ENCODE peak calls at places on chromosomes 12 and 14, in four cellular contexts. S is choroid plexus epithelial cell, V is sigmoid colon, Z is GM10248. K is an unnamed sample.

GRCh38 chr12:130651188-130651587 is 64.9 kb downstream of the RIMBP2 start:
- DNase-seq in S (no peak), V (peak), Z (no peak), K (no peak)

GRCh38 chr14:98182385-98183055 is 1089.5 kb downstream of the BCL11B start:
- DNase-seq in S (no peak), V (no peak), Z (no peak), K (no peak)

GRCh38 chr14:81435578-81436295 is 35.6 kb upstream of the STON2 start:
- DNase-seq in S (peak), V (peak), Z (peak), K (no peak)

GRCh38 chr12:6201199-6201608 is 1.0 kb downstream of the CD9 start:
- DNase-seq in S (no peak), V (peak), Z (no peak), K (no peak)

GRCh38 chr14:65179918-65180724 is 77.8 kb upstream of the MAX start:
- DNase-seq in S (peak), V (peak), Z (peak), K (peak)

GRCh38 chr12:123388218-123388947 is 4.5 kb downstream of the KMT5A start:
- DNase-seq in S (peak), V (peak), Z (peak), K (peak)

GRCh38 chr12:57765698-57766463 is 997 bp downstream of the CYP27B1 start:
- DNase-seq in S (no peak), V (no peak), Z (no peak), K (no peak)

GRCh38 chr12:96241484-96242256 is 47.5 kb downstream of the ELK3 start:
- DNase-seq in S (peak), V (peak), Z (no peak), K (no peak)

GRCh38 chr12:31031951-31032335 is 41.7 kb upstream of the DDX11 start:
- DNase-seq in S (no peak), V (no peak), Z (no peak), K (no peak)

GRCh38 chr12:117089463-117089862 is 9.8 kb downstream of the TESC start:
- DNase-seq in S (no peak), V (no peak), Z (no peak), K (no peak)

DNA sequence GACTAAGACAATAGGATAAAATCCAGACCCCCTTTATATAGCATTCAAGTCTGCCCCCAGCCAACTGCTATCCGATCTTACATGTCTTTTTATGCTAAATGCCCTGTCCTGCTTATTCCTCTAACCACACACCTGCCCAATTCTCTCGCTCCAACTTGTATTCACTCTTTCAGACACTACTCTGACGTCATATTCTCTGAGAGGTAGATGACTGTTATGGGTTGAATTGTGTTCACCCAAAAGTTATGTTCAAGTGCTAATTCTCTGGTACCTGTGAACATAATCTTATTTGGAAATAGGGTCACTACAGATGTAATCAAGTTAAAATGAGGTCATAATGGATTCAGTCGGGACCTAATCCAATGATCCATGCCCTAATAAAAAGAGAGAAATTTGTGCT is 84.0 kb upstream of the PTPRR start:
- DNase-seq in S (no peak), V (no peak), Z (no peak), K (no peak)
- TF ChIP-seq CTCF in S (no peak), V (no peak), Z (no peak), K (no peak)

DNA sequence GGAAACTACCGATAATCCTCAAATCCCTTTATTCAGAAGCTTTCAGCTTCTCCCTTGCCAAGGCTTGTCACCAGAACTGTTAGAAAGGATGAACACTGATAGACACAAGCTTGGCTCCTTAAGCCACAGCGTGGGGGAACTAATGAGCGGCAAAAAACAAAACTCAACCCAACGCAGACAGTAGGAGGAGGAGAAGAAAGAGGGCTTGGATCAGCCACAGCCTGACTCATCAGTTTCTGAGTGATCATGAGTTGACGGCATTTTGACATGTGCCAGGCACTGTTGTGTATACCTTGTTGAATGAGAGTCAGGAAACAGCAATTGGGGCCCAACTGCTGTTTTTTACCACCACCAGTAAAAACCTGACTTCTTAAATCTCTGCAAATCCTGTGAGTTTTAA is 23.7 kb downstream of the PLXNC1 start:
- DNase-seq in S (peak), V (no peak), Z (no peak), K (no peak)
- TF ChIP-seq CTCF in S (peak), V (no peak), Z (no peak), K (no peak)

DNA sequence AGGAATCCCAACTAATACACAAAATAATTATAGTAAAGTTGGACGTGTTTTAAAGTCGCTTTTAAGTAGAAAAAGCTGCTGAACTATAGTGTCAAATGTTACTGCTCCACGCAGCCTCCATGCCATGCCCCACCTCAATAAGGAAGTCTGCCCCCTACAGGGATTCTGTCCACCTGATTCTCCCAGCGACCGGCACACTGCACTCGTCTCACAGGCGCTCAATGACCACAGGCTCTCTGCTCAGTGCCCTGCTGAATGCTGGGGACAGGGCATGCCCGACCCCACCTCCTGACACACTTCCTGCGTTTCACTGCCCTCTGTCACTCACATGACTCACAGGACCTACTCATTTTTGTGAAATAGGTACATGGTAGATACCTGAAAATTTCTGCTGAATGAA is 48.9 kb downstream of the BDKRB1 start:
- DNase-seq in S (no peak), V (no peak), Z (no peak), K (no peak)
- TF ChIP-seq CTCF in S (peak), V (no peak), Z (no peak), K (peak)

GRCh38 chr12:93763746-93764147 is 86.6 kb downstream of the CRADD start:
- DNase-seq in S (no peak), V (no peak), Z (no peak), K (no peak)
- TF ChIP-seq CTCF in S (peak), V (no peak), Z (no peak), K (peak)

GRCh38 chr12:115922952-115923564 is 354.4 kb downstream of the MED13L start:
- DNase-seq in S (peak), V (no peak), Z (no peak), K (no peak)
- TF ChIP-seq CTCF in S (peak), V (no peak), Z (no peak), K (peak)

GRCh38 chr12:28388879-28389278 is 198.6 kb downstream of the CCDC91 start:
- DNase-seq in S (no peak), V (no peak), Z (no peak), K (no peak)

GRCh38 chr12:28390716-28391452 is 200.6 kb downstream of the CCDC91 start:
- DNase-seq in S (peak), V (no peak), Z (no peak), K (no peak)
- TF ChIP-seq CTCF in S (no peak), V (no peak), Z (no peak), K (no peak)

GRCh38 chr12:104957388-104958008 is 592 bp downstream of the SLC41A2 start:
- DNase-seq in S (no peak), V (peak), Z (no peak), K (no peak)

GRCh38 chr12:104956870-104957301 is 1.2 kb downstream of the SLC41A2 start:
- DNase-seq in S (no peak), V (no peak), Z (no peak), K (no peak)

GRCh38 chr12:104958946-104959841 is 1.1 kb upstream of the SLC41A2 start:
- DNase-seq in S (peak), V (no peak), Z (no peak), K (peak)

GRCh38 chr12:104960464-104960863 is 2.4 kb upstream of the SLC41A2 start:
- DNase-seq in S (no peak), V (no peak), Z (no peak), K (no peak)

DNA sequence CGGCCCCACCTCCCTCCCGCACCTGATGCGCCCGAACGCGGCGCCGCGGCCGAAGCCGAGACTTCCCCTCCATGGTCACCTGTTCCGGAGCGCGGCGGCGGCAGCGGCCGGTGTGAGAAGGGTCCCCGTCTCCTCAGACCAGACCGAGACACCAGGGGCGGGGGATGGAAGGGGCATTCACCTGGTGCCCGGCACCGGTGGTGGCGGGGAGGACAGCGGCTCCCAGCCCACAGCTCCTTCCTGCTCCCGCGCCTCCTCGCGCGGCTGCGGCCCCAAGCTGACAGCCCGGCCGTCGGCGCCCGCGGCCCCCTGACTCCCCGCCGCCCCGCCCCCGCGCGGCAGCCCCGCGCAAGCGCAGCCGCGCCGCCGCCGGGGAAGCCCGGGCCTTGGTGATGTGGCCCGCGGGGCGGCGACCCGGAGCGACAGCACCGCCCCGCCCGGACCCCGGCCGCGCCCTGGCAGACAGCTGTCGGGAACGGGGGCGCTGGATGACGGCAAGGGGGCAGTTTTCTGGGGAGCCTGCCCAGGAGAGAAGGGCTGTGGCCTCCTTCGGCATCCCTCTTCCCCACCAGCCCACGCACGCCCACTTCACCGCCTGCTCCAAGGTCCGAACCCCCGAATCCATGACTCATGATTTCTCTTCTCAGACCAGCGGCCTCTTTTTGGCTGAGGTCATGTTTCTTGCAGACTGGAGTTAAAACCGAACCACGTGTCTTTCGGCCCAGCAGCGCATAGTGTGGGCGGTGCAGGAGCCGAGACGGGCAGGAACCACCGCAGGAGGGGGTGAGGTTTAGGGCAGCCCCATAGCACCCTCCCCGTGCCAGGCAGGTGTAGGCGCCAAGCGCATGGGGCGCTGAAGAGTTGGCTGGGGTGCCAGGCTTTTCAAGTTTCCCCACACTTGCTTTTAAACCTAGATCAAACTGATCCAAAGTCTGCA is at the start of gene SLC41A2:
- DNase-seq in S (peak), V (peak), Z (peak), K (peak)
- TF ChIP-seq CTCF in S (peak), V (no peak), Z (peak), K (peak)

DNA sequence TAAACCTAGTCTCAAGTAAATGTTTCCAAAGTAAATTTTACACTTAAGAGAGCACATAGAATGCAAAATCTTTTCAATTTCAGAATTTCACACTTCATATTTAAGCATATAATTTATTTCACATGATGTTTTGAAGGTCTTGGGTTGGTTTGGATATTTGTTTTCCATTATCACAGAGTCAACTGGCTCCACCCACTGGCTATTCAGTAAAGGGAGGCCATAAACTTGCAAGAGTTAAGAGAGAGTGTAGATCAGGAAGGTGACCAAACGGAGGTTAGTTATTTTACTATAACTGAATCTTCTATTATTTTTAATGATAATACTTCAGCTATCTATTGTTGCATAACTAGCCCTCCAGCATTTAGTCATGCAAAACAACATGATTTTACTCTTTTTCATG is 6.2 kb upstream of the CPNE8 start:
- DNase-seq in S (no peak), V (no peak), Z (peak), K (no peak)
- TF ChIP-seq CTCF in S (no peak), V (no peak), Z (peak), K (no peak)